ENCODE peak calls at places on chromosomes 13 and 19, in four cellular contexts. One of them, this sample, is unnamed.

GRCh38 chr13:57970404-57970803 is 338.9 kb downstream of the PCDH17 start:
- DNase-seq in psoas muscle: no peak
- DNase-seq in GM12865: no peak
- DNase-seq in uterus: no peak
- DNase-seq in this sample: no peak

GRCh38 chr19:18089726-18090125 is 3.0 kb upstream of the IL12RB1 start:
- DNase-seq in psoas muscle: no peak
- DNase-seq in GM12865: no peak
- DNase-seq in uterus: no peak
- DNase-seq in this sample: peak

GRCh38 chr13:43848250-43848649 is 31.3 kb downstream of the CCDC122 start:
- DNase-seq in psoas muscle: no peak
- DNase-seq in GM12865: no peak
- DNase-seq in uterus: no peak
- DNase-seq in this sample: no peak

GRCh38 chr13:43266953-43267615 is 243.7 kb downstream of the DNAJC15 start:
- DNase-seq in psoas muscle: no peak
- DNase-seq in GM12865: no peak
- DNase-seq in uterus: no peak
- DNase-seq in this sample: no peak

GRCh38 chr19:12778020-12778904 is 2.9 kb upstream of the HOOK2 start:
- DNase-seq in psoas muscle: peak
- DNase-seq in GM12865: peak
- DNase-seq in uterus: peak
- DNase-seq in this sample: peak

GRCh38 chr19:31146546-31147183 is 202.6 kb downstream of the TSHZ3 start:
- DNase-seq in psoas muscle: no peak
- DNase-seq in GM12865: no peak
- DNase-seq in uterus: no peak
- DNase-seq in this sample: no peak

GRCh38 chr19:45663800-45664199 is 4.2 kb upstream of the GIPR start:
- DNase-seq in psoas muscle: no peak
- DNase-seq in GM12865: no peak
- DNase-seq in uterus: no peak
- DNase-seq in this sample: no peak

GRCh38 chr13:76009491-76009890 is 373.4 kb downstream of the LMO7 start:
- DNase-seq in psoas muscle: no peak
- DNase-seq in GM12865: no peak
- DNase-seq in uterus: no peak
- DNase-seq in this sample: no peak

GRCh38 chr13:24212674-24213073 is 52.2 kb downstream of the SPATA13 start:
- DNase-seq in psoas muscle: no peak
- DNase-seq in GM12865: no peak
- DNase-seq in uterus: no peak
- DNase-seq in this sample: no peak

GRCh38 chr19:35030257-35031071 is at the start of gene SCN1B:
- DNase-seq in psoas muscle: peak
- DNase-seq in GM12865: peak
- DNase-seq in uterus: peak
- DNase-seq in this sample: peak

GRCh38 chr19:34416021-34416545 is 11.9 kb downstream of the PDCD2L start:
- DNase-seq in psoas muscle: no peak
- DNase-seq in GM12865: no peak
- DNase-seq in uterus: no peak
- DNase-seq in this sample: no peak

GRCh38 chr19:11111117-11111770 is 22.0 kb downstream of the LDLR start:
- DNase-seq in psoas muscle: no peak
- DNase-seq in GM12865: no peak
- DNase-seq in uterus: no peak
- DNase-seq in this sample: no peak

GRCh38 chr19:29365836-29366417 is 153.0 kb upstream of the UQCRFS1 start:
- DNase-seq in psoas muscle: no peak
- DNase-seq in GM12865: no peak
- DNase-seq in uterus: no peak
- DNase-seq in this sample: no peak

GRCh38 chr13:99468971-99469545 is 32.2 kb upstream of the TM9SF2 start:
- DNase-seq in psoas muscle: no peak
- DNase-seq in GM12865: no peak
- DNase-seq in uterus: no peak
- DNase-seq in this sample: no peak

GRCh38 chr19:45450042-45450380 is 17.8 kb upstream of the FOSB start:
- DNase-seq in psoas muscle: no peak
- DNase-seq in GM12865: peak
- DNase-seq in uterus: no peak
- DNase-seq in this sample: no peak

GRCh38 chr19:50705422-50706019 is 14.1 kb downstream of the SHANK1 start:
- DNase-seq in psoas muscle: no peak
- DNase-seq in GM12865: peak
- DNase-seq in uterus: no peak
- DNase-seq in this sample: peak

GRCh38 chr19:5243878-5244277 is 96.7 kb downstream of the PTPRS start:
- DNase-seq in psoas muscle: no peak
- DNase-seq in GM12865: no peak
- DNase-seq in uterus: no peak
- DNase-seq in this sample: no peak

GRCh38 chr19:51552996-51553725 is 17.9 kb upstream of the ZNF175 start:
- DNase-seq in psoas muscle: peak
- DNase-seq in GM12865: peak
- DNase-seq in uterus: peak
- DNase-seq in this sample: peak

GRCh38 chr13:34833562-34834182 is 108.4 kb upstream of the NBEA start:
- DNase-seq in psoas muscle: no peak
- DNase-seq in GM12865: peak
- DNase-seq in uterus: no peak
- DNase-seq in this sample: peak

GRCh38 chr13:94674609-94675348 is 37.6 kb downstream of the SOX21 start:
- DNase-seq in psoas muscle: no peak
- DNase-seq in GM12865: peak
- DNase-seq in uterus: no peak
- DNase-seq in this sample: peak

GRCh38 chr19:54138777-54139256 is 1.3 kb downstream of the CNOT3 start:
- DNase-seq in psoas muscle: no peak
- DNase-seq in GM12865: no peak
- DNase-seq in uterus: no peak
- DNase-seq in this sample: peak

GRCh38 chr13:110233181-110233641 is 73.7 kb downstream of the COL4A1 start:
- DNase-seq in psoas muscle: peak
- DNase-seq in GM12865: no peak
- DNase-seq in uterus: peak
- DNase-seq in this sample: no peak

GRCh38 chr19:6216996-6217751 is 62.6 kb downstream of the MLLT1 start:
- DNase-seq in psoas muscle: peak
- DNase-seq in GM12865: no peak
- DNase-seq in uterus: peak
- DNase-seq in this sample: no peak

GRCh38 chr13:49494645-49495044 is 1.1 kb upstream of the PHF11 start:
- DNase-seq in psoas muscle: no peak
- DNase-seq in GM12865: no peak
- DNase-seq in uterus: no peak
- DNase-seq in this sample: no peak

GRCh38 chr19:54388001-54388802 is 23.5 kb upstream of the LAIR1 start:
- DNase-seq in psoas muscle: no peak
- DNase-seq in GM12865: peak
- DNase-seq in uterus: no peak
- DNase-seq in this sample: peak

GRCh38 chr19:30084390-30084819 is 142.4 kb downstream of the URI1 start:
- DNase-seq in psoas muscle: peak
- DNase-seq in GM12865: no peak
- DNase-seq in uterus: no peak
- DNase-seq in this sample: no peak

GRCh38 chr13:102089722-102090121 is 312.1 kb downstream of the FGF14 start:
- DNase-seq in psoas muscle: no peak
- DNase-seq in GM12865: no peak
- DNase-seq in uterus: no peak
- DNase-seq in this sample: no peak

GRCh38 chr13:102091231-102091630 is 310.6 kb downstream of the FGF14 start:
- DNase-seq in psoas muscle: no peak
- DNase-seq in GM12865: peak
- DNase-seq in uterus: no peak
- DNase-seq in this sample: no peak

GRCh38 chr13:102090532-102090931 is 311.3 kb downstream of the FGF14 start:
- DNase-seq in psoas muscle: no peak
- DNase-seq in GM12865: no peak
- DNase-seq in uterus: no peak
- DNase-seq in this sample: no peak

DNA sequence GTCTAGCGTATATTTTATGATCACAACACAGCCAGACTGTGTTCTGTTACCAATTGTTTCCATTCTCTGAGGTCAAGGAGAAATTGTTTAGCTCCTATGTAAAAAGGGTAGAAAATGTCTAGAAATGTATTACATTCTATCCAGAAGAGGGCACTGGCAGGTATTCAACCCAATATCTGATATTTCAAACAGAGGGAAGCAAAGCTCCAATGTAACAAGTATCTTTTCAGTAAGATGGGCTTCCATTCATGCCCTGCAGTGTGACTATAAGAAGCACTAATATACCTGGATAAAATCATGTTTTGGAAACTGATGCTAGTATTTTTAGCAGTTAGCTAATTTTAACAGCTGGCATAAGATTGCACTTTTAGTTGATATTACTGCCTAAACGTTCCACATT is 312.7 kb downstream of the FGF14 start:
- DNase-seq in psoas muscle: no peak
- DNase-seq in GM12865: no peak
- DNase-seq in uterus: no peak
- DNase-seq in this sample: no peak
- TF ChIP-seq CTCF in psoas muscle: no peak
- TF ChIP-seq CTCF in GM12865: no peak
- TF ChIP-seq CTCF in uterus: no peak
- TF ChIP-seq CTCF in this sample: no peak

GRCh38 chr13:52374389-52374788 is 31.6 kb downstream of the THSD1 start:
- DNase-seq in psoas muscle: no peak
- DNase-seq in GM12865: no peak
- DNase-seq in uterus: no peak
- DNase-seq in this sample: no peak
- TF ChIP-seq CTCF in psoas muscle: no peak
- TF ChIP-seq CTCF in GM12865: no peak
- TF ChIP-seq CTCF in uterus: no peak
- TF ChIP-seq CTCF in this sample: no peak

GRCh38 chr19:507286-508203 is at the start of gene TPGS1:
- DNase-seq in psoas muscle: peak
- DNase-seq in GM12865: peak
- DNase-seq in uterus: peak
- DNase-seq in this sample: peak
- TF ChIP-seq CTCF in psoas muscle: no peak
- TF ChIP-seq CTCF in GM12865: no peak
- TF ChIP-seq CTCF in uterus: no peak
- TF ChIP-seq CTCF in this sample: no peak

DNA sequence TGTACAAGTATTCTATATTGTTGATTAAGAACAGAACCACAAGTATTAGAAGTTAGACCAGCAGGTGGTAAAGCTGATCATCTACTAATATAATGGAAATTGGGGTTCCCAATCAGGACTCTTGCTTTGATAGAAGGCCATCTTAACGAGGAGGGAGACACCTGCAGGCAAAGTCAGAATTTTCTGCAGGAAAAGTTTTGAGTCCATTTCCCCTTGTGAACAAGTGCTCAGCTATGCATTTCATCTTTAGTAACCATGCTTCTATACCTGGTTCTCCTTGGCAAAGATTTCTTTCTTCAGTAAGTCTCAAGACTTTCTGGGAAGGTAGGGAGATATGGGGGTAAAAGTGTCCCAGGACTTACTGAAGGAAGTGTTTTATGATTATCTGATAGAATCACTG is 36.1 kb upstream of the USPL1 start:
- DNase-seq in psoas muscle: no peak
- DNase-seq in GM12865: peak
- DNase-seq in uterus: no peak
- DNase-seq in this sample: peak
- TF ChIP-seq CTCF in psoas muscle: no peak
- TF ChIP-seq CTCF in GM12865: peak
- TF ChIP-seq CTCF in uterus: no peak
- TF ChIP-seq CTCF in this sample: peak

GRCh38 chr19:33267706-33268105 is 34.6 kb downstream of the CEBPA start:
- DNase-seq in psoas muscle: no peak
- DNase-seq in GM12865: peak
- DNase-seq in uterus: no peak
- DNase-seq in this sample: no peak
- TF ChIP-seq CTCF in psoas muscle: no peak
- TF ChIP-seq CTCF in GM12865: no peak
- TF ChIP-seq CTCF in uterus: no peak
- TF ChIP-seq CTCF in this sample: no peak

This sample was measured in activated CD8-positive, alpha-beta T cell treated with anti-CD3 and anti-CD28 coated beads for 36 hours.